ENCODE peak calls at places on chromosome 1, in five cellular contexts. M, U, C, V and T are unnamed samples.

GRCh38 chr1:93219443-93219842 is 38.9 kb downstream of the CCDC18 start:
- DNase-seq in U (no peak), V (no peak), C (no peak), M (no peak), T (no peak)

GRCh38 chr1:26960625-26960966 is 328 bp upstream of the KDF1 start:
- DNase-seq in C (no peak), M (no peak), V (no peak), U (no peak), T (no peak)

GRCh38 chr1:100455478-100456072 is 82.4 kb upstream of the GPR88 start:
- DNase-seq in V (peak), M (no peak), C (no peak), U (no peak), T (no peak)

GRCh38 chr1:54811739-54812655 is 10.9 kb upstream of the TTC22 start:
- DNase-seq in V (no peak), U (no peak), C (no peak), M (no peak), T (no peak)

GRCh38 chr1:53659436-53659835 is 79.5 kb downstream of the GLIS1 start:
- DNase-seq in V (no peak), M (no peak), U (no peak), C (peak), T (no peak)

GRCh38 chr1:243495442-243496172 is 239.8 kb downstream of the SDCCAG8 start:
- DNase-seq in C (no peak), M (no peak), V (peak), U (no peak), T (no peak)

GRCh38 chr1:180241716-180242544 is 11.9 kb downstream of the LHX4 start:
- DNase-seq in M (no peak), U (no peak), C (no peak), V (no peak), T (no peak)

GRCh38 chr1:53585116-53585515 is 125.9 kb downstream of the DMRTB1 start:
- DNase-seq in M (no peak), V (no peak), U (no peak), C (no peak), T (peak)

GRCh38 chr1:9422921-9423505 is 116.3 kb upstream of the SLC25A33 start:
- DNase-seq in V (no peak), U (peak), C (no peak), M (no peak), T (no peak)

GRCh38 chr1:7454052-7454815 is 316.9 kb upstream of the VAMP3 start:
- DNase-seq in C (no peak), V (peak), U (peak), M (peak), T (peak)

GRCh38 chr1:167328762-167329483 is 108.2 kb downstream of the POU2F1 start:
- DNase-seq in V (no peak), C (no peak), M (no peak), U (peak), T (no peak)

GRCh38 chr1:170567214-170567613 is 35.2 kb downstream of the GORAB start:
- DNase-seq in V (no peak), M (no peak), U (no peak), C (no peak), T (no peak)

GRCh38 chr1:111468717-111469100 is 5.1 kb upstream of the C1orf162 start:
- DNase-seq in U (no peak), C (no peak), M (no peak), V (no peak), T (no peak)

GRCh38 chr1:180909462-180909976 is 3.2 kb upstream of the KIAA1614 start:
- DNase-seq in C (no peak), V (no peak), M (no peak), U (no peak), T (no peak)

GRCh38 chr1:117169871-117170596 is 40.7 kb downstream of the VTCN1 start:
- DNase-seq in V (no peak), C (no peak), M (no peak), U (no peak), T (no peak)

GRCh38 chr1:22738522-22738921 is 27.9 kb downstream of the EPHB2 start:
- DNase-seq in U (no peak), C (no peak), M (no peak), V (no peak), T (no peak)

GRCh38 chr1:59290173-59290954 is 6.5 kb upstream of the FGGY start:
- DNase-seq in U (peak), C (peak), V (no peak), M (peak), T (peak)

GRCh38 chr1:17755120-17755519 is at the start of gene ACTL8:
- DNase-seq in C (no peak), U (no peak), V (no peak), M (no peak), T (no peak)

GRCh38 chr1:207025144-207025880 is 7.2 kb downstream of the C1orf116 start:
- DNase-seq in V (peak), C (peak), U (no peak), M (no peak), T (peak)

GRCh38 chr1:199282910-199283309 is 644.1 kb downstream of the PTPRC start:
- DNase-seq in M (no peak), V (peak), U (no peak), C (no peak), T (no peak)

GRCh38 chr1:93447481-93448291 is at the start of gene FNBP1L:
- DNase-seq in U (peak), M (peak), C (peak), V (peak), T (peak)

GRCh38 chr1:53180226-53180625 is 16.4 kb upstream of the CPT2 start:
- DNase-seq in V (peak), C (no peak), U (no peak), M (no peak), T (no peak)

GRCh38 chr1:172870901-172871606 is 179.7 kb downstream of the TNFSF18 start:
- DNase-seq in C (no peak), V (no peak), U (no peak), M (no peak), T (peak)

GRCh38 chr1:18597159-18598042 is 33.2 kb upstream of the PAX7 start:
- DNase-seq in U (peak), C (peak), V (peak), M (peak), T (peak)

GRCh38 chr1:233304489-233305102 is 9.1 kb upstream of the PCNX2 start:
- DNase-seq in C (no peak), V (peak), U (no peak), M (no peak), T (peak)

GRCh38 chr1:95451054-95451453 is 217.0 kb downstream of the RWDD3 start:
- DNase-seq in C (no peak), M (no peak), U (no peak), V (no peak), T (no peak)

GRCh38 chr1:26177182-26177684 is at the start of gene CNKSR1:
- DNase-seq in C (peak), V (no peak), M (peak), U (no peak), T (peak)

GRCh38 chr1:150410582-150411101 is 46.7 kb downstream of the RPRD2 start:
- DNase-seq in U (no peak), M (no peak), V (no peak), C (no peak), T (peak)

GRCh38 chr1:214441119-214441518 is 110.3 kb downstream of the PTPN14 start:
- DNase-seq in M (no peak), U (no peak), V (peak), C (no peak), T (no peak)

GRCh38 chr1:200306954-200307754 is 102.7 kb downstream of the ZNF281 start:
- DNase-seq in U (peak), M (no peak), V (peak), C (no peak), T (peak)
- H3K4me3 ChIP-seq in U (no peak), M (no peak), V (no peak), C (no peak), T (no peak)

GRCh38 chr1:197486948-197487347 is 218.9 kb downstream of the CRB1 start:
- DNase-seq in C (no peak), M (no peak), V (no peak), U (no peak), T (no peak)
- H3K4me3 ChIP-seq in C (no peak), M (no peak), V (no peak), U (no peak), T (no peak)

DNA sequence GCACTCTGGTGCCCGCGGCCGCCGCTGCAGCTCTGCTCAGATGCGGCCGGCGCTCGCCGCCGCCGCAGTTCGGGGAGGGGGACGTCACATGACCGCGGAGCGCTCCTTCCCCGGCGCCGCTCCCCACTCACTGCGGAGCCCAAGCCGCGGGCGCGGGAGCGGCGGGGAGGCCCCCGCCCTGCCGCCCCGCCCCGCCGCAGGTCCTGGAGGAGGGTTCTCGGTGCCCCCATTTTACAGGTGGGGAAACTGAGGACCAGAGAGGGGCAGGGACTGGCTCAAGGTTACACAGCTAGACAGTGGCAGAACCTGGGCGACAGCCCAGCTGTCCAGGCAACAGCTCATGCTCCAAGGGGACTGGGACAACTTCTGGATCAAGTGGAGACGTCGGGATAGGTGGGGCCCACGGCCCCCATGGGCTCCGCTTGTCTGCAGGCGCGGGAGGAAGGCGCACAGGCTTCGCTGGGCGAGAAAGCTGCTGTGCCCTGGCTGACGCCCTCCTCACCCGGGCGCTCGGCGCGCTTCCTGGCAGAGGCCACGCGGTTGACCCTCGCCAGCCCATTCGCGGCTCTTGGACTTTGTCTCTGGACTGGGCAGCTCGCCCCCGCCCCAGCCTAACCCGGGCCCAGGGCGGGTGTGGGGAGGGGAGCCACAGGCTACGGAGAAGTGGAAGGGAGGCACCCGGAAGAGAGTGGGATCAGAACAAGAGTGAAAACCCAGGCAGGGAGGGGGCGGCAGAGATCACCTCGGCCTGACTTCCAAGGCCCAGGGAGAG is at the start of gene RAP1GAP:
- DNase-seq in M (peak), U (peak), V (no peak), C (peak), T (peak)
- H3K4me3 ChIP-seq in M (peak), U (peak), V (peak), C (peak), T (peak)

GRCh38 chr1:36157973-36158826 is 2.2 kb downstream of the MAP7D1 start:
- DNase-seq in U (no peak), V (no peak), C (no peak), M (no peak), T (no peak)
- H3K4me3 ChIP-seq in U (no peak), V (peak), C (peak), M (peak), T (peak)